ENCODE peak calls at places on chromosomes 6 and 20, in seven cellular contexts. U is HCT116, J is neural progenitor cell, N is GM23248, L is hepatocyte, H is OCI-LY7, X is GM23338. S is an unnamed sample. For H3K4me1, the result is how much of the 10 kb centered on the place peaks cover.

GRCh38 chr20:6966721-6967120 is 199.2 kb downstream of the BMP2 start:
- DNase-seq in U (no peak), J (no peak), N (peak), L (no peak), H (no peak), X (no peak), S (peak)

GRCh38 chr6:127366281-127367022 is 23.0 kb upstream of the ECHDC1 start:
- DNase-seq in U (peak), J (no peak), N (peak), L (no peak), H (no peak), X (peak), S (peak)

GRCh38 chr6:150167479-150167873 is 24.6 kb downstream of the PPP1R14C start:
- DNase-seq in U (no peak), J (no peak), N (no peak), L (no peak), H (peak), X (no peak), S (no peak)

GRCh38 chr6:158048589-158048988 is 66.9 kb downstream of the SYNJ2 start:
- DNase-seq in U (no peak), J (no peak), N (no peak), L (no peak), H (no peak), X (no peak), S (no peak)

GRCh38 chr6:133705071-133705470 is 183.8 kb upstream of the TCF21 start:
- DNase-seq in U (no peak), J (no peak), N (peak), L (no peak), H (no peak), X (no peak), S (peak)

GRCh38 chr20:5349448-5349847 is 32.7 kb upstream of the PROKR2 start:
- DNase-seq in U (no peak), J (no peak), N (peak), L (no peak), H (no peak), X (no peak), S (peak)

GRCh38 chr6:151808331-151809241 is 1.1 kb downstream of the ESR1 start:
- DNase-seq in U (no peak), J (peak), N (peak), L (no peak), H (no peak), X (peak), S (no peak)

GRCh38 chr6:27177454-27178000 is 70.0 kb upstream of the PRSS16 start:
- DNase-seq in U (peak), J (peak), N (peak), L (peak), H (peak), X (peak), S (peak)

GRCh38 chr20:20837574-20838021 is 125.2 kb upstream of the RALGAPA2 start:
- DNase-seq in U (peak), J (peak), N (peak), L (peak), H (peak), X (peak), S (peak)

GRCh38 chr6:135535989-135536414 is 38.5 kb upstream of the AHI1 start:
- DNase-seq in U (peak), J (peak), N (peak), L (peak), H (peak), X (peak), S (peak)

GRCh38 chr20:41174373-41174772 is 37.0 kb downstream of the PLCG1 start:
- DNase-seq in U (no peak), J (no peak), N (no peak), L (no peak), H (no peak), X (no peak), S (no peak)

GRCh38 chr20:63023071-63023835 is 16.5 kb upstream of the BHLHE23 start:
- DNase-seq in U (no peak), J (no peak), N (no peak), L (no peak), H (no peak), X (no peak), S (no peak)

GRCh38 chr6:117482240-117483003 is at the start of gene DCBLD1:
- DNase-seq in U (peak), J (peak), N (peak), L (peak), H (no peak), X (peak), S (peak)

GRCh38 chr6:30196376-30196775 is 16.8 kb downstream of the TRIM26 start:
- DNase-seq in U (no peak), J (no peak), N (no peak), L (no peak), H (no peak), X (no peak), S (no peak)

GRCh38 chr20:14355791-14356190 is 18.4 kb upstream of the FLRT3 start:
- DNase-seq in U (no peak), J (no peak), N (no peak), L (no peak), H (no peak), X (peak), S (no peak)

GRCh38 chr6:157240059-157240959 is 83.0 kb downstream of the TMEM242 start:
- DNase-seq in U (no peak), J (peak), N (peak), L (peak), H (no peak), X (no peak), S (peak)

GRCh38 chr6:43593938-43594337 is 18.0 kb downstream of the POLH start:
- DNase-seq in U (no peak), J (no peak), N (no peak), L (no peak), H (no peak), X (no peak), S (no peak)

GRCh38 chr6:109299695-109300564 is 82.3 kb downstream of the CD164 start:
- DNase-seq in U (no peak), J (no peak), N (no peak), L (no peak), H (no peak), X (no peak), S (no peak)

GRCh38 chr6:112939543-112939942 is 592.4 kb downstream of the RFPL4B start:
- DNase-seq in U (no peak), J (no peak), N (no peak), L (no peak), H (no peak), X (no peak), S (peak)

GRCh38 chr6:113819169-113819830 is 37.8 kb upstream of the MARCKS start:
- DNase-seq in U (no peak), J (no peak), N (no peak), L (peak), H (no peak), X (no peak), S (no peak)

GRCh38 chr20:46364670-46365482 is 41.5 kb downstream of the ELMO2 start:
- DNase-seq in U (no peak), J (no peak), N (peak), L (no peak), H (no peak), X (no peak), S (no peak)

GRCh38 chr6:88586371-88587157 is 376.9 kb downstream of the RNGTT start:
- DNase-seq in U (no peak), J (peak), N (peak), L (no peak), H (no peak), X (no peak), S (peak)

GRCh38 chr6:21918666-21919065 is 325.1 kb downstream of the SOX4 start:
- DNase-seq in U (no peak), J (no peak), N (no peak), L (no peak), H (no peak), X (no peak), S (no peak)

GRCh38 chr6:37027036-37027720 is 21.7 kb downstream of the FGD2 start:
- DNase-seq in U (no peak), J (no peak), N (no peak), L (no peak), H (no peak), X (no peak), S (no peak)

GRCh38 chr6:3269412-3269975 is 10.7 kb downstream of the PSMG4 start:
- DNase-seq in U (no peak), J (no peak), N (no peak), L (no peak), H (no peak), X (no peak), S (no peak)

GRCh38 chr6:138035070-138035469 is 72.1 kb downstream of the PERP start:
- DNase-seq in U (no peak), J (no peak), N (no peak), L (no peak), H (no peak), X (no peak), S (peak)

GRCh38 chr20:58706975-58707681 is 14.5 kb downstream of the NPEPL1 start:
- DNase-seq in U (no peak), J (no peak), N (no peak), L (no peak), H (no peak), X (no peak), S (no peak)

GRCh38 chr20:60095456-60095855 is 137.2 kb downstream of the CDH26 start:
- DNase-seq in U (no peak), J (no peak), N (no peak), L (no peak), H (no peak), X (no peak), S (no peak)

GRCh38 chr20:49028684-49029083 is 17.4 kb upstream of the CSE1L start:
- DNase-seq in U (no peak), J (peak), N (peak), L (peak), H (peak), X (peak), S (peak)

GRCh38 chr6:7761047-7761446 is 35.1 kb downstream of the BMP6 start:
- DNase-seq in U (no peak), J (no peak), N (peak), L (no peak), H (no peak), X (no peak), S (peak)

GRCh38 chr6:41182069-41183034 is 18.6 kb downstream of the TREML2 start:
- DNase-seq in U (peak), J (peak), N (peak), L (peak), H (peak), X (peak), S (peak)

DNA sequence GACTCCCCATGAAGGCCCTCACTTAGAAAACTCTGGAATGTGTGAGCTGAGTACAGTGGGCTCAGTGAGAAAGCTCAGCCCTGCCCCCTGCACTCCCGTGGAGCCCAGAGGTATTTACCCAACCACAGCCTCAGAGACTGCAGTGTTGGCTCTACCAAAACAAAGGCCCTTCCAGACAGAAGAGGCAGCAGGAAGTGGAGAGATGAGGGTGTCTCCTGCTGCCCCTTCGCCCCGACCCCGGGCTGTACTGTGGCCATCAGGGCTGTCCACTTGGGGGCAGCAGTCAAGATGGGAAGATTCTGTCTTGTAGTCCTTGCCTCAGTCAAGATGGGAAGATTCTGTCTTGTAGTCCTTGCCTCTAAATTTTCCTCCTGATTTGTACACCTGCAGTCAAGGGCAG is 341.3 kb downstream of the TAF4 start:
- DNase-seq in U (no peak), J (peak), N (no peak), L (no peak), H (no peak), X (peak), S (no peak)
- TF ChIP-seq EZH2phosphoT487 in U (no peak), J (no peak), N (no peak), L (no peak), H (no peak), X (no peak), S (no peak)

DNA sequence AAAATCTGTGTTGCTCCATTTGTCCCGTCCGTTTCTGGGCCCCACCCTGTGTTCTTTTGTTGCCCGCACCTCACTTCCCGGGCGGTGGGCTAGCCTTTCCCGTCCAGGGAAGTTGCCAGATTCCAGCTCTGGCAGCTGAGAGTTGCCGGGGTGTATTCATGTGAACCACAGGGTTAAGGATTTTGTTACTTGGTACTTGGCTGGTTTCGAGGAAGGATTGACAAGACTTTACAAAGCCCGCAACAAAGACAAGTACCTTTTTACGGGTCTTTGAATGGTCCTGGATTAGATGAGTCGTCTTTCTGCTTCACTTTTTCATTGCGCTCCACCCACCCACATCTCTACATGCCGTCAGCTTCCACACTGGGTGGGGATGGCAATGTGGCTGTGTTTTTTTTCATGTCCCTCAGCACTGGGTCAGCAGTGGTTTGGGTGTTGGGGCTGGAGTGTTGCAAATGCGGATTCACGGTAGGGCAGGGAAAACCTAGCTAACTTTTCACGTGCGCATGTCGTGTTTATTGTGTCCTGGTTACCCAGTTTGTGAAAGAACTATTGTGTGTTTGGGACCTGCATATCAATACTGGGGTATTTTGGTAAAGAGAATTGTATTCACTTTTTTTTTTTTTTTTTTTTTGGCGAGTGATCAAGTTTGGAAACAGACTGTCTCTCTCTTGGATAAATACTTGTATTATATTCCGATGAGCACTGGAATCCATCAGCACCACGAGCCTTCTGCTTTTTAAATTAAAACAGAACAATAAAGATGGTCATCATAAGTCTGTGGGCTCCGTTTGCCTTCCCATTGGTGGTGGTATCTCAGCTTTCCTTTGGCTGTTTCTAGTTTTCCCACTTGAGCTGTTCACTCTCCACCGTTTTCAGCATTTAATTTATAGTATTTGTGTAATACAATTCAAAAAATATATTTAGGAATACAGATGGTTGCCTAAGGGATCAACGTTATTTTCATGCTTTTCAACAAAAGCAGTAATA is 1.2 kb downstream of the DUSP22 start:
- DNase-seq in U (no peak), J (peak), N (peak), L (no peak), H (peak), X (peak), S (peak)
- H3K4me1 ChIP-seq in U (under half), J (under half), N (under half), L (under half), H (half or more), X (under half), S (under half)

DNA sequence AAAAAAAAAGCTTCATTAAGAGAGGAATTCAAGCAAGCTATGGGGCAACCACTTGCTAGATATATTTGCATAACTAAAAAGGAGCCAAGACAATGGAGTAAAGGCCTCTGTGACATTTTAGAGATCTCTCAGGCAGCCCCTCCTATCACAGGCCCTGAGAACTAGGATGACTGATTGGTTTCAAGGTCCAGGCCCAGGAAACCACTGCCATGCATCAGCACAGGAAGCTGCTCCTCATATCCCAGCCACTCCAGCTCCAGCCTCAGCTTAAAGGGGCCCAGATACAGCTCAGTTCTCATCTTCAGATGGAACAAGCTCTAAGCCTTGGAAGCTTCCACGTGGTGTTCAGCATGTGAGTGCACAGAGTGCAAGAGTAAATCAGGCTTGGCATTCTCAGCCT is 21.1 kb upstream of the THBS2 start:
- DNase-seq in U (no peak), J (no peak), N (peak), L (no peak), H (no peak), X (no peak), S (no peak)
- TF ChIP-seq EZH2phosphoT487 in U (no peak), J (no peak), N (no peak), L (no peak), H (no peak), X (no peak), S (no peak)

GRCh38 chr20:36951977-36952738 is 650 bp upstream of the SAMHD1 start:
- DNase-seq in U (no peak), J (no peak), N (no peak), L (no peak), H (no peak), X (no peak), S (peak)

GRCh38 chr20:36951198-36951976 is at the start of gene SAMHD1:
- DNase-seq in U (peak), J (peak), N (peak), L (peak), H (peak), X (peak), S (peak)

GRCh38 chr20:36950432-36951197 is 893 bp downstream of the SAMHD1 start:
- DNase-seq in U (no peak), J (peak), N (peak), L (peak), H (peak), X (peak), S (peak)
- H3K4me1 ChIP-seq in U (under half), J (under half), N (under half), L (under half), H (under half), X (under half), S (under half)

DNA sequence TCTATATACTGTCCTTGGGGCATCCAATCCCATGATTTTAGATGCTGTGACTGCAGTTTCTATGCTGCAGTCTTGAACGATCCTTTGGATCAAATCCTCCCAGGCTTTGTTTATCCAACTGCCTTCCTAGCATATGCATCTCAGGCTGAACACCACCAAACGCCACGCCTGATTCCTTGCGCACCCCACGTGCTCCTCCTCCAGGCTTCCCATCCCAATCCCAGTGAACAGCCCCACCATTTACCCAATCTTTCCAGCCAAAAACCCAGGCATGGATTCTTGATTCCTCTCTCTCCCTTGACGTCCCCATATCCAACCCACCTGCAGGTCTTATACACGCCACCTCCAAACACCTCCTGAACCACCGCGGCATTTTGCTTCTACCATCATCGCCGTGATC is 7.8 kb downstream of the PDE10A start:
- DNase-seq in U (no peak), J (no peak), N (no peak), L (no peak), H (no peak), X (no peak), S (no peak)
- TF ChIP-seq EZH2phosphoT487 in U (no peak), J (no peak), N (no peak), L (no peak), H (no peak), X (no peak), S (no peak)

GRCh38 chr20:17955302-17955701 is 13.3 kb downstream of the SNX5 start:
- DNase-seq in U (no peak), J (no peak), N (no peak), L (no peak), H (no peak), X (no peak), S (no peak)

GRCh38 chr20:17957505-17958325 is 10.9 kb downstream of the SNX5 start:
- DNase-seq in U (no peak), J (no peak), N (no peak), L (no peak), H (no peak), X (no peak), S (no peak)

GRCh38 chr20:17953935-17954334 is 14.7 kb downstream of the SNX5 start:
- DNase-seq in U (no peak), J (no peak), N (no peak), L (no peak), H (no peak), X (no peak), S (no peak)

GRCh38 chr20:17958326-17959256 is 10.0 kb downstream of the SNX5 start:
- DNase-seq in U (no peak), J (no peak), N (peak), L (peak), H (no peak), X (peak), S (peak)

DNA sequence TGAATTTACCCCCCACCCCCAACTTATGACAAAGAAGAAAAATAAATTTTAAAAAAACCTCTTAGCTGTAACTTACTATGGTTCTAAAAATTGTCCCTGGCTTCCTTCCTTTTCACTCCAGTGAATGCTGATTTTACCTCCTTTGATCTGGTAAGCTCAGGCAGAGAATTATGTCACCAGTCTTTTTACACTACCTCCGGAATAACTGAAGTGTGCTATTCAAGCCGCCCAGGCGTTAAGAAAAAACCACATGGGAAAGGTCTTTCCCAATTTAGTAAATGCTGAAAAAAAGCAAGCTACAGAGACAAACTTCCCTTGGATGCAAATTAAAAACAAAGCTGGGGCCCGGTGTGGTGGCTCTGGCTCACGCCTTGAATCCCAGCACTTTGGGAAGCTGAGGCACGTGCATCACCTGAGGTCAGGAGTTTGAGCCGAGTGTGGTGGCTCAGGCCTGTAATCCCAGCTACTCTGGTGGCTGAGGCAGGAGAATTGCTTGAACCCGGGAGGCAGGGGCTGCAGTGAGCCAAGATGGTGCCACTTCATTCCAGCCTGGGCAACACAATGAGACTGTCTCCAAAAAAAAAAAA is 12.4 kb downstream of the SNX5 start:
- DNase-seq in U (no peak), J (no peak), N (no peak), L (no peak), H (peak), X (no peak), S (no peak)
- H3K4me1 ChIP-seq in U (under half), J (under half), N (under half), L (half or more), H (half or more), X (under half), S (under half)

S was measured in PC-3.